ENCODE peak calls at places on chromosomes 4 and X, in six cellular contexts. Y, B, L, H, X and Z are unnamed samples.

GRCh38 chrX:69968956-69969355 is 80.8 kb downstream of the AWAT2 start:
- DNase-seq in Y (no peak), B (no peak), L (no peak), H (no peak), X (no peak), Z (no peak)

GRCh38 chr4:37652747-37653527 is 33.2 kb downstream of the RELL1 start:
- DNase-seq in Y (no peak), B (no peak), L (no peak), H (no peak), X (no peak), Z (no peak)

GRCh38 chr4:38056024-38056685 is 96.0 kb downstream of the PTTG2 start:
- DNase-seq in Y (no peak), B (no peak), L (no peak), H (no peak), X (no peak), Z (no peak)

GRCh38 chr4:57097711-57098110 is 12.5 kb downstream of the IGFBP7 start:
- DNase-seq in Y (no peak), B (no peak), L (no peak), H (no peak), X (no peak), Z (no peak)

GRCh38 chr4:24781999-24782745 is 13.2 kb upstream of the SOD3 start:
- DNase-seq in Y (no peak), B (no peak), L (no peak), H (no peak), X (no peak), Z (no peak)

GRCh38 chrX:100654256-100654655 is 10.3 kb downstream of the SRPX2 start:
- DNase-seq in Y (no peak), B (no peak), L (no peak), H (peak; percentile 32), X (no peak), Z (no peak)

GRCh38 chr4:142824368-142824767 is 21.7 kb downstream of the INPP4B start:
- DNase-seq in Y (no peak), B (no peak), L (peak; percentile 64), H (peak; percentile 49), X (no peak), Z (no peak)

GRCh38 chrX:131938749-131939148 is 84.4 kb upstream of the STK26 start:
- DNase-seq in Y (no peak), B (no peak), L (no peak), H (no peak), X (no peak), Z (no peak)

GRCh38 chr4:5142726-5143125 is 91.4 kb downstream of the STK32B start:
- DNase-seq in Y (peak; percentile 28), B (no peak), L (peak; percentile 36), H (peak; percentile 66), X (no peak), Z (no peak)

GRCh38 chr4:25786497-25787065 is 76.2 kb downstream of the SEL1L3 start:
- DNase-seq in Y (no peak), B (no peak), L (peak; percentile 47), H (peak; percentile 70), X (no peak), Z (no peak)

GRCh38 chr4:5747746-5748365 is 36.9 kb downstream of the EVC start:
- DNase-seq in Y (no peak), B (no peak), L (peak; percentile 95), H (peak; percentile 99), X (peak; percentile 67), Z (no peak)

GRCh38 chr4:15344041-15344440 is 83.8 kb upstream of the C1QTNF7 start:
- DNase-seq in Y (no peak), B (no peak), L (peak; percentile 73), H (peak; percentile 96), X (no peak), Z (no peak)

GRCh38 chr4:156906325-156906724 is 65.3 kb downstream of the PDGFC start:
- DNase-seq in Y (no peak), B (no peak), L (no peak), H (no peak), X (no peak), Z (no peak)

GRCh38 chr4:1171306-1172227 is 816 bp downstream of the SPON2 start:
- DNase-seq in Y (no peak), B (no peak), L (no peak), H (no peak), X (no peak), Z (peak; percentile 43)

GRCh38 chrX:1592863-1593201 is 1.4 kb downstream of the AKAP17A start:
- DNase-seq in Y (no peak), B (no peak), L (no peak), H (peak; percentile 21), X (no peak), Z (no peak)

GRCh38 chr4:94486372-94486801 is 34.6 kb downstream of the PDLIM5 start:
- DNase-seq in Y (peak; percentile 35), B (no peak), L (peak; percentile 81), H (peak; percentile 20), X (no peak), Z (no peak)

GRCh38 chrX:71935542-71935941 is 24.9 kb downstream of the NHSL2 start:
- DNase-seq in Y (no peak), B (no peak), L (no peak), H (no peak), X (no peak), Z (no peak)

GRCh38 chr4:172270421-172270820 is 457.2 kb downstream of the GALNTL6 start:
- DNase-seq in Y (no peak), B (no peak), L (no peak), H (no peak), X (no peak), Z (no peak)

GRCh38 chrX:153827903-153828302 is 2.4 kb downstream of the PDZD4 start:
- DNase-seq in Y (no peak), B (no peak), L (no peak), H (no peak), X (no peak), Z (no peak)

GRCh38 chr4:66284991-66285451 is 614.7 kb upstream of the EPHA5 start:
- DNase-seq in Y (no peak), B (no peak), L (no peak), H (no peak), X (no peak), Z (peak; percentile 11)

GRCh38 chrX:51860679-51861078 is 32.7 kb upstream of the MAGED1 start:
- DNase-seq in Y (no peak), B (no peak), L (peak; percentile 48), H (peak; percentile 32), X (no peak), Z (no peak)

GRCh38 chr4:18540349-18540748 is 518.8 kb upstream of the LCORL start:
- DNase-seq in Y (no peak), B (no peak), L (no peak), H (no peak), X (no peak), Z (no peak)

GRCh38 chrX:77389891-77390290 is 57.3 kb upstream of the FGF16 start:
- DNase-seq in Y (no peak), B (no peak), L (no peak), H (no peak), X (no peak), Z (no peak)

GRCh38 chr4:1289232-1290164 is at the start of gene MAEA:
- DNase-seq in Y (peak; percentile 97), B (peak; percentile 73), L (peak; percentile 95), H (peak; percentile 95), X (peak; percentile 80), Z (peak; percentile 96)

GRCh38 chr4:76681996-76682395 is 215.9 kb downstream of the SOWAHB start:
- DNase-seq in Y (no peak), B (no peak), L (peak; percentile 54), H (no peak), X (no peak), Z (no peak)

GRCh38 chr4:76677571-76678326 is 220.2 kb downstream of the SOWAHB start:
- DNase-seq in Y (no peak), B (no peak), L (no peak), H (no peak), X (no peak), Z (no peak)

GRCh38 chr4:76683154-76683553 is 214.8 kb downstream of the SOWAHB start:
- DNase-seq in Y (no peak), B (no peak), L (no peak), H (no peak), X (no peak), Z (no peak)

GRCh38 chr4:76680934-76681333 is 217.0 kb downstream of the SOWAHB start:
- DNase-seq in Y (no peak), B (no peak), L (no peak), H (no peak), X (no peak), Z (no peak)

GRCh38 chr4:76679691-76680090 is 218.3 kb downstream of the SOWAHB start:
- DNase-seq in Y (peak; percentile 35), B (no peak), L (no peak), H (no peak), X (no peak), Z (no peak)
- H3K27ac ChIP-seq in Y (no peak overlapping the region), B (no peak overlapping the region), L (no peak overlapping the region), H (no peak overlapping the region), X (no peak overlapping the region), Z (no peak overlapping the region)

DNA sequence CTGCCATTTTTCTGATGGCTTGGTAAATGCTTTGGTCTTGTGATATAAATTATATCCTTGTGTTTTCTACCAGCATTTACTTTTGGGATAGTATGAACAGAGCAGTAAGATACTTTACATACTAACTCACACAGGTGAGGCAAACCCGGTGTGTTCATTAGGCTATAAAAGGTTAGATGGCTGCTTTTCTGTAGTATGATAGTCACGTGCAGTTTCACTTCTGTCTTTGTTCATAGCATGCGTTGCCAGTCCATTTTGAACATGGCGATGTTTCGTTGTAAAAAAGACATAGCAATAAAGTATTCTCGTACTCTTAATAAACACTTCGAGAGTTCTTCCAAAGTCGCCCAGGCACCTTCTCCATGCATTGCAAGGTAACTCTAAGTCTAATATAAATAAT is 88.4 kb downstream of the KLHL8 start:
- DNase-seq in Y (no peak), B (no peak), L (no peak), H (no peak), X (no peak), Z (no peak)
- H3K36me3 ChIP-seq in Y (peaks cover 27% of the 10 kb centered on the region), B (peaks cover 15% of the 10 kb centered on the region), L (peaks cover 4% of the 10 kb centered on the region), H (peaks cover 32% of the 10 kb centered on the region), X (no peaks in the 10 kb centered on the region), Z (peaks cover 23% of the 10 kb centered on the region)

GRCh38 chrX:117992324-117992723 is 124.3 kb downstream of the KLHL13 start:
- DNase-seq in Y (no peak), B (no peak), L (no peak), H (no peak), X (no peak), Z (no peak)
- H3K27ac ChIP-seq in Y (no peak overlapping the region), B (no peak overlapping the region), L (no peak overlapping the region), H (no peak overlapping the region), X (no peak overlapping the region), Z (no peak overlapping the region)

GRCh38 chr4:75790024-75790423 is 65.6 kb downstream of the USO1 start:
- DNase-seq in Y (no peak), B (no peak), L (no peak), H (no peak), X (no peak), Z (no peak)

GRCh38 chr4:75786938-75787337 is 62.6 kb downstream of the USO1 start:
- DNase-seq in Y (no peak), B (no peak), L (no peak), H (no peak), X (no peak), Z (no peak)

GRCh38 chr4:75781328-75781727 is 57.0 kb downstream of the USO1 start:
- DNase-seq in Y (no peak), B (no peak), L (peak; percentile 17), H (peak; percentile 49), X (no peak), Z (no peak)

DNA sequence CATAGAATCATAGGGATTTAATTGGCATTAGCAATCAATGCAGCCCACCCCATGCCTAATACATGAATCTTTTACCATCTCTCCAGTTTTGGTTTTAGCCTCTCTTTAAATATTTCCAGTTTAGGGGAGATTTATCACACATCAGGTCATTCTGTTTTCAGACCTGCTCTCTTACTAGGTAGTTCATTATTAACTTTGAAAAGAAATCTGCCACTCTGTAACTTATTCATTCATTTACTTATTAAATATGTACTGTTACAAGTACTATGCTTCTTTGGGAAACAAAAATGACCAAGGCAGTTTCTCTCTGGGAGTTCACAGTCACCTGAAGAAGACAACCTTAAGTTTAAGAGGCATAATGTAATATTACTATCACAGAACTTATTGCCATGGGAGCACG is 62.1 kb downstream of the USO1 start:
- DNase-seq in Y (no peak), B (no peak), L (no peak), H (no peak), X (no peak), Z (no peak)
- H3K36me3 ChIP-seq in Y (peaks cover 13% of the 10 kb centered on the region), B (peaks cover 3% of the 10 kb centered on the region), L (peaks cover 7% of the 10 kb centered on the region), H (peaks cover 31% of the 10 kb centered on the region), X (peaks cover 11% of the 10 kb centered on the region), Z (peaks cover 13% of the 10 kb centered on the region)